ENCODE peak calls at places on chromosomes 11 and 22, in ten cellular contexts. One of them, this sample, is unnamed.
A peak's percentile ranks its signal among the peaks of the same experiment; 100 is the strongest.

GRCh38 chr11:12411806-12412727 is 34.7 kb downstream of the PARVA start:
- DNase-seq in GM12878: no peak
- DNase-seq in SJSA1: peak; percentile 88
- DNase-seq in GM23248: peak; percentile 94
- DNase-seq in right lobe of liver: peak; percentile 36
- DNase-seq in BE2C: peak; percentile 79
- DNase-seq in mammary epithelial cell: peak; percentile 86
- DNase-seq in effector memory CD4-positive, alpha-beta T cell: no peak
- DNase-seq in AG04450: peak; percentile 85
- DNase-seq in thoracic aorta: peak; percentile 65
- DNase-seq in this sample: peak; percentile 88

GRCh38 chr11:131591051-131591461 is 220.6 kb downstream of the NTM start:
- DNase-seq in GM12878: no peak
- DNase-seq in SJSA1: no peak
- DNase-seq in GM23248: peak; percentile 66
- DNase-seq in right lobe of liver: no peak
- DNase-seq in BE2C: no peak
- DNase-seq in mammary epithelial cell: no peak
- DNase-seq in effector memory CD4-positive, alpha-beta T cell: no peak
- DNase-seq in AG04450: no peak
- DNase-seq in thoracic aorta: no peak
- DNase-seq in this sample: no peak

GRCh38 chr11:88179141-88179540 is 3.9 kb upstream of the RAB38 start:
- DNase-seq in GM12878: peak; percentile 78
- DNase-seq in SJSA1: no peak
- DNase-seq in GM23248: peak; percentile 20
- DNase-seq in right lobe of liver: no peak
- DNase-seq in BE2C: no peak
- DNase-seq in mammary epithelial cell: peak; percentile 99
- DNase-seq in effector memory CD4-positive, alpha-beta T cell: no peak
- DNase-seq in AG04450: no peak
- DNase-seq in thoracic aorta: no peak
- DNase-seq in this sample: peak; percentile 98

GRCh38 chr11:79174045-79175008 is 266.5 kb downstream of the TENM4 start:
- DNase-seq in GM12878: no peak
- DNase-seq in SJSA1: no peak
- DNase-seq in GM23248: no peak
- DNase-seq in right lobe of liver: no peak
- DNase-seq in BE2C: no peak
- DNase-seq in mammary epithelial cell: no peak
- DNase-seq in effector memory CD4-positive, alpha-beta T cell: no peak
- DNase-seq in AG04450: no peak
- DNase-seq in thoracic aorta: no peak
- DNase-seq in this sample: peak; percentile 68

GRCh38 chr11:6472934-6473333 is 807 bp downstream of the TRIM3 start:
- DNase-seq in GM12878: no peak
- DNase-seq in SJSA1: no peak
- DNase-seq in GM23248: no peak
- DNase-seq in right lobe of liver: no peak
- DNase-seq in BE2C: no peak
- DNase-seq in mammary epithelial cell: no peak
- DNase-seq in effector memory CD4-positive, alpha-beta T cell: no peak
- DNase-seq in AG04450: no peak
- DNase-seq in thoracic aorta: no peak
- DNase-seq in this sample: no peak

GRCh38 chr22:40377931-40378330 is 7.5 kb downstream of the SGSM3 start:
- DNase-seq in GM12878: no peak
- DNase-seq in SJSA1: no peak
- DNase-seq in GM23248: peak; percentile 2
- DNase-seq in right lobe of liver: no peak
- DNase-seq in BE2C: no peak
- DNase-seq in mammary epithelial cell: peak; percentile 66
- DNase-seq in effector memory CD4-positive, alpha-beta T cell: no peak
- DNase-seq in AG04450: no peak
- DNase-seq in thoracic aorta: no peak
- DNase-seq in this sample: peak; percentile 89

GRCh38 chr11:115623021-115623451 is 118.8 kb upstream of the CADM1 start:
- DNase-seq in GM12878: no peak
- DNase-seq in SJSA1: peak; percentile 78
- DNase-seq in GM23248: peak; percentile 84
- DNase-seq in right lobe of liver: peak; percentile 52
- DNase-seq in BE2C: no peak
- DNase-seq in mammary epithelial cell: peak; percentile 68
- DNase-seq in effector memory CD4-positive, alpha-beta T cell: no peak
- DNase-seq in AG04450: peak; percentile 97
- DNase-seq in thoracic aorta: peak; percentile 59
- DNase-seq in this sample: peak; percentile 27

GRCh38 chr11:8359521-8359920 is 95.8 kb upstream of the LMO1 start:
- DNase-seq in GM12878: no peak
- DNase-seq in SJSA1: no peak
- DNase-seq in GM23248: no peak
- DNase-seq in right lobe of liver: no peak
- DNase-seq in BE2C: no peak
- DNase-seq in mammary epithelial cell: no peak
- DNase-seq in effector memory CD4-positive, alpha-beta T cell: no peak
- DNase-seq in AG04450: no peak
- DNase-seq in thoracic aorta: no peak
- DNase-seq in this sample: no peak

GRCh38 chr11:86118201-86118600 is 49.3 kb upstream of the PICALM start:
- DNase-seq in GM12878: no peak
- DNase-seq in SJSA1: no peak
- DNase-seq in GM23248: no peak
- DNase-seq in right lobe of liver: no peak
- DNase-seq in BE2C: no peak
- DNase-seq in mammary epithelial cell: no peak
- DNase-seq in effector memory CD4-positive, alpha-beta T cell: no peak
- DNase-seq in AG04450: no peak
- DNase-seq in thoracic aorta: no peak
- DNase-seq in this sample: no peak

GRCh38 chr11:45662665-45663485 is 2.5 kb downstream of the CHST1 start:
- DNase-seq in GM12878: no peak
- DNase-seq in SJSA1: peak; percentile 40
- DNase-seq in GM23248: peak; percentile 96
- DNase-seq in right lobe of liver: no peak
- DNase-seq in BE2C: no peak
- DNase-seq in mammary epithelial cell: peak; percentile 15
- DNase-seq in effector memory CD4-positive, alpha-beta T cell: no peak
- DNase-seq in AG04450: peak; percentile 49
- DNase-seq in thoracic aorta: peak; percentile 49
- DNase-seq in this sample: no peak

DNA sequence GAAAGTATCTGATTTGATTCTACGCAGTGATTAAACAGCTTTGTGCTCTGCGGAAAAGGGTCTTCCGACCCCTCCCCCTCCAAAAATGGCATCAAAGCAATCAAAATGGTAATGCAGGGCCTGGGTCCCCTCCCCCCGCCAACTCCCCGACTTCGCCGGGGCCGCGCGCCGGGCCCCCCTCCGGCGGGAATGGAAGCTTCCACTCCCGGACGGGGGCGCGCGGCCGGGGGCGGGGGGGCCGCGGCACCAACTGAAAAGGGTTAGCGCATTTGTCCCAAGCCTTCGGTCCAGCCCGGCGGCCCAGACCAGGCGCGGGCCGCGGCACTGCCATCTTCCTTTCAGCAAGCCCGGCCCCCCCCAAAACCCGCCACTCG is 2.9 kb downstream of the PHF21B start:
- DNase-seq in GM12878: no peak
- DNase-seq in SJSA1: no peak
- DNase-seq in GM23248: no peak
- DNase-seq in right lobe of liver: no peak
- DNase-seq in BE2C: peak; percentile 25
- DNase-seq in mammary epithelial cell: no peak
- DNase-seq in effector memory CD4-positive, alpha-beta T cell: no peak
- DNase-seq in AG04450: no peak
- DNase-seq in thoracic aorta: no peak
- DNase-seq in this sample: no peak
- H3K4me3 ChIP-seq in GM12878: no peak overlapping the region
- H3K4me3 ChIP-seq in SJSA1: no peak overlapping the region
- H3K4me3 ChIP-seq in GM23248: no peak overlapping the region
- H3K4me3 ChIP-seq in right lobe of liver: no peak overlapping the region
- H3K4me3 ChIP-seq in BE2C: peak overlapping the region; percentile 47
- H3K4me3 ChIP-seq in mammary epithelial cell: no peak overlapping the region
- H3K4me3 ChIP-seq in effector memory CD4-positive, alpha-beta T cell: no peak overlapping the region
- H3K4me3 ChIP-seq in AG04450: no peak overlapping the region
- H3K4me3 ChIP-seq in thoracic aorta: peak overlapping the region; percentile 73
- H3K4me3 ChIP-seq in this sample: no peak overlapping the region

GRCh38 chr11:65402790-65403189 is 16.4 kb downstream of the FRMD8 start:
- DNase-seq in GM12878: no peak
- DNase-seq in SJSA1: no peak
- DNase-seq in GM23248: no peak
- DNase-seq in right lobe of liver: no peak
- DNase-seq in BE2C: no peak
- DNase-seq in mammary epithelial cell: no peak
- DNase-seq in effector memory CD4-positive, alpha-beta T cell: no peak
- DNase-seq in AG04450: no peak
- DNase-seq in thoracic aorta: no peak
- DNase-seq in this sample: no peak

GRCh38 chr11:65404638-65405339 is 17.8 kb upstream of the NEAT1 start:
- DNase-seq in GM12878: no peak
- DNase-seq in SJSA1: no peak
- DNase-seq in GM23248: no peak
- DNase-seq in right lobe of liver: no peak
- DNase-seq in BE2C: no peak
- DNase-seq in mammary epithelial cell: no peak
- DNase-seq in effector memory CD4-positive, alpha-beta T cell: no peak
- DNase-seq in AG04450: no peak
- DNase-seq in thoracic aorta: no peak
- DNase-seq in this sample: no peak

GRCh38 chr11:65401803-65402248 is 15.4 kb downstream of the FRMD8 start:
- DNase-seq in GM12878: no peak
- DNase-seq in SJSA1: no peak
- DNase-seq in GM23248: no peak
- DNase-seq in right lobe of liver: no peak
- DNase-seq in BE2C: no peak
- DNase-seq in mammary epithelial cell: no peak
- DNase-seq in effector memory CD4-positive, alpha-beta T cell: no peak
- DNase-seq in AG04450: no peak
- DNase-seq in thoracic aorta: no peak
- DNase-seq in this sample: no peak

GRCh38 chr11:65404210-65404609 is 17.8 kb downstream of the FRMD8 start:
- DNase-seq in GM12878: no peak
- DNase-seq in SJSA1: no peak
- DNase-seq in GM23248: no peak
- DNase-seq in right lobe of liver: no peak
- DNase-seq in BE2C: no peak
- DNase-seq in mammary epithelial cell: no peak
- DNase-seq in effector memory CD4-positive, alpha-beta T cell: no peak
- DNase-seq in AG04450: no peak
- DNase-seq in thoracic aorta: no peak
- DNase-seq in this sample: no peak

GRCh38 chr11:65403607-65404121 is 17.2 kb downstream of the FRMD8 start:
- DNase-seq in GM12878: no peak
- DNase-seq in SJSA1: no peak
- DNase-seq in GM23248: no peak
- DNase-seq in right lobe of liver: no peak
- DNase-seq in BE2C: no peak
- DNase-seq in mammary epithelial cell: no peak
- DNase-seq in effector memory CD4-positive, alpha-beta T cell: no peak
- DNase-seq in AG04450: no peak
- DNase-seq in thoracic aorta: no peak
- DNase-seq in this sample: no peak
- H3K4me3 ChIP-seq in GM12878: no peak overlapping the region
- H3K4me3 ChIP-seq in SJSA1: no peak overlapping the region
- H3K4me3 ChIP-seq in GM23248: no peak overlapping the region
- H3K4me3 ChIP-seq in right lobe of liver: no peak overlapping the region
- H3K4me3 ChIP-seq in BE2C: no peak overlapping the region
- H3K4me3 ChIP-seq in mammary epithelial cell: no peak overlapping the region
- H3K4me3 ChIP-seq in effector memory CD4-positive, alpha-beta T cell: no peak overlapping the region
- H3K4me3 ChIP-seq in AG04450: no peak overlapping the region
- H3K4me3 ChIP-seq in thoracic aorta: no peak overlapping the region
- H3K4me3 ChIP-seq in this sample: no peak overlapping the region

DNA sequence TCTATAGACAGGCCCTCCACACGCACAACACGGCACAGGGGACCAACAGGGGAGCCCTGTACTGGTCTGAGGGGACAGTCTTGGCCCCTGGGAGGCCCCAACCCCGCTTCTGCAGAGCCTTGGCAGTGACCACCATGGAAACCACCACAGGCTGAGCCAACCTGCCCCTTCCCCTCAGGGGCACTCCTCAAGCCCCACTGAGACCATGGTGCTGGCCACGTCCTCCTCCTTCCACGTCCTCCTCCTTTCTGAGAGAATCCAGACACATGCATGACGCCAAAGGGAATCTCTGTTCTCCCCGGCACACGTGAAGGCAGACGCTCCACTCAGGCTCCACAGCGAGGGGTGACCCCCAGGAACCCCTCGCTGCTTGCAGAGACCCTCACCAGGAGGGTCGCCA is 2.7 kb downstream of the BRD1 start:
- DNase-seq in GM12878: no peak
- DNase-seq in SJSA1: no peak
- DNase-seq in GM23248: no peak
- DNase-seq in right lobe of liver: no peak
- DNase-seq in BE2C: no peak
- DNase-seq in mammary epithelial cell: no peak
- DNase-seq in effector memory CD4-positive, alpha-beta T cell: no peak
- DNase-seq in AG04450: no peak
- DNase-seq in thoracic aorta: no peak
- DNase-seq in this sample: no peak
- H3K4me3 ChIP-seq in GM12878: peak overlapping the region; percentile 89
- H3K4me3 ChIP-seq in SJSA1: no peak overlapping the region
- H3K4me3 ChIP-seq in GM23248: peak overlapping the region; percentile 92
- H3K4me3 ChIP-seq in right lobe of liver: no peak overlapping the region
- H3K4me3 ChIP-seq in BE2C: no peak overlapping the region
- H3K4me3 ChIP-seq in mammary epithelial cell: no peak overlapping the region
- H3K4me3 ChIP-seq in effector memory CD4-positive, alpha-beta T cell: peak overlapping the region; percentile 83
- H3K4me3 ChIP-seq in AG04450: no peak overlapping the region
- H3K4me3 ChIP-seq in thoracic aorta: no peak overlapping the region
- H3K4me3 ChIP-seq in this sample: no peak overlapping the region

GRCh38 chr22:45638197-45638596 is 33.4 kb upstream of the ATXN10 start:
- DNase-seq in GM12878: no peak
- DNase-seq in SJSA1: no peak
- DNase-seq in GM23248: no peak
- DNase-seq in right lobe of liver: no peak
- DNase-seq in BE2C: no peak
- DNase-seq in mammary epithelial cell: no peak
- DNase-seq in effector memory CD4-positive, alpha-beta T cell: no peak
- DNase-seq in AG04450: no peak
- DNase-seq in thoracic aorta: no peak
- DNase-seq in this sample: no peak

GRCh38 chr22:45640941-45641621 is 30.6 kb upstream of the ATXN10 start:
- DNase-seq in GM12878: no peak
- DNase-seq in SJSA1: no peak
- DNase-seq in GM23248: no peak
- DNase-seq in right lobe of liver: no peak
- DNase-seq in BE2C: no peak
- DNase-seq in mammary epithelial cell: no peak
- DNase-seq in effector memory CD4-positive, alpha-beta T cell: no peak
- DNase-seq in AG04450: no peak
- DNase-seq in thoracic aorta: no peak
- DNase-seq in this sample: no peak

GRCh38 chr22:45640291-45640940 is 31.2 kb upstream of the ATXN10 start:
- DNase-seq in GM12878: no peak
- DNase-seq in SJSA1: no peak
- DNase-seq in GM23248: no peak
- DNase-seq in right lobe of liver: no peak
- DNase-seq in BE2C: no peak
- DNase-seq in mammary epithelial cell: no peak
- DNase-seq in effector memory CD4-positive, alpha-beta T cell: no peak
- DNase-seq in AG04450: no peak
- DNase-seq in thoracic aorta: no peak
- DNase-seq in this sample: no peak

GRCh38 chr22:45639747-45640102 is 31.9 kb upstream of the ATXN10 start:
- DNase-seq in GM12878: no peak
- DNase-seq in SJSA1: no peak
- DNase-seq in GM23248: no peak
- DNase-seq in right lobe of liver: no peak
- DNase-seq in BE2C: no peak
- DNase-seq in mammary epithelial cell: no peak
- DNase-seq in effector memory CD4-positive, alpha-beta T cell: no peak
- DNase-seq in AG04450: no peak
- DNase-seq in thoracic aorta: no peak
- DNase-seq in this sample: no peak

GRCh38 chr22:45638834-45639746 is 32.5 kb upstream of the ATXN10 start:
- DNase-seq in GM12878: no peak
- DNase-seq in SJSA1: peak; percentile 74
- DNase-seq in GM23248: peak; percentile 89
- DNase-seq in right lobe of liver: peak; percentile 40
- DNase-seq in BE2C: no peak
- DNase-seq in mammary epithelial cell: peak; percentile 79
- DNase-seq in effector memory CD4-positive, alpha-beta T cell: no peak
- DNase-seq in AG04450: no peak
- DNase-seq in thoracic aorta: no peak
- DNase-seq in this sample: peak; percentile 71
- H3K4me3 ChIP-seq in GM12878: no peak overlapping the region
- H3K4me3 ChIP-seq in SJSA1: no peak overlapping the region
- H3K4me3 ChIP-seq in GM23248: peak overlapping the region; percentile 51
- H3K4me3 ChIP-seq in right lobe of liver: no peak overlapping the region
- H3K4me3 ChIP-seq in BE2C: no peak overlapping the region
- H3K4me3 ChIP-seq in mammary epithelial cell: no peak overlapping the region
- H3K4me3 ChIP-seq in effector memory CD4-positive, alpha-beta T cell: no peak overlapping the region
- H3K4me3 ChIP-seq in AG04450: no peak overlapping the region
- H3K4me3 ChIP-seq in thoracic aorta: peak overlapping the region; percentile 22
- H3K4me3 ChIP-seq in this sample: no peak overlapping the region